ENCODE peak calls at places on chromosomes 7 and 10, in eight cellular contexts. X is psoas muscle, U is DND-41, M is cardiac muscle cell, K is fibroblast of lung, L is MM.1S, H is tibial nerve, I is uterus. B is an unnamed sample.
A peak's percentile ranks its signal among the peaks of the same experiment; 100 is the strongest.

GRCh38 chr7:128400566-128400965 is 9.2 kb downstream of the IMPDH1 start:
- DNase-seq in X (no peak), U (no peak), M (no peak), K (no peak), L (no peak), H (no peak), I (no peak), B (no peak)

GRCh38 chr7:27203964-27204594 is 4.2 kb upstream of the HOXA13 start:
- DNase-seq in X (no peak), U (no peak), M (no peak), K (no peak), L (no peak), H (no peak), I (no peak), B (no peak)

GRCh38 chr7:36896956-36897594 is 172.8 kb upstream of the AOAH start:
- DNase-seq in X (no peak), U (no peak), M (peak; percentile 2), K (no peak), L (no peak), H (no peak), I (no peak), B (no peak)

GRCh38 chr10:95300140-95300539 is 9.3 kb upstream of the PDLIM1 start:
- DNase-seq in X (no peak), U (no peak), M (no peak), K (no peak), L (no peak), H (no peak), I (no peak), B (no peak)

GRCh38 chr7:128031901-128032604 is 816 bp upstream of the LRRC4 start:
- DNase-seq in X (peak; percentile 56), U (no peak), M (peak; percentile 90), K (peak; percentile 92), L (no peak), H (no peak), I (peak; percentile 51), B (no peak)

GRCh38 chr10:11104772-11105675 is 87.4 kb downstream of the CELF2 start:
- DNase-seq in X (no peak), U (no peak), M (no peak), K (no peak), L (no peak), H (no peak), I (no peak), B (no peak)

GRCh38 chr7:378041-378420 is 88.1 kb downstream of the FOXL3 start:
- DNase-seq in X (no peak), U (no peak), M (no peak), K (no peak), L (no peak), H (no peak), I (no peak), B (no peak)

GRCh38 chr7:37908221-37908788 is 8.3 kb downstream of the SFRP4 start:
- DNase-seq in X (no peak), U (no peak), M (peak; percentile 79), K (peak; percentile 52), L (no peak), H (no peak), I (no peak), B (no peak)

GRCh38 chr7:125644113-125644512 is 714.5 kb upstream of the POT1 start:
- DNase-seq in X (no peak), U (no peak), M (no peak), K (no peak), L (no peak), H (no peak), I (no peak), B (no peak)

GRCh38 chr10:114607358-114607998 is 50.6 kb downstream of the ABLIM1 start:
- DNase-seq in X (no peak), U (no peak), M (peak; percentile 62), K (peak; percentile 49), L (no peak), H (peak; percentile 27), I (peak; percentile 51), B (no peak)

GRCh38 chr7:153247926-153248325 is 488.4 kb downstream of the ACTR3B start:
- DNase-seq in X (no peak), U (no peak), M (no peak), K (no peak), L (no peak), H (no peak), I (no peak), B (no peak)

GRCh38 chr10:118571123-118571522 is 24.3 kb downstream of the PRLHR start:
- DNase-seq in X (no peak), U (no peak), M (peak; percentile 62), K (peak; percentile 48), L (no peak), H (peak; percentile 52), I (peak; percentile 74), B (no peak)

GRCh38 chr7:98913612-98914011 is 35.3 kb downstream of the TRRAP start:
- DNase-seq in X (no peak), U (no peak), M (no peak), K (peak; percentile 41), L (no peak), H (no peak), I (no peak), B (no peak)

GRCh38 chr7:110442386-110442837 is 648.5 kb upstream of the LRRN3 start:
- DNase-seq in X (no peak), U (peak; percentile 13), M (no peak), K (peak; percentile 59), L (peak; percentile 69), H (no peak), I (no peak), B (peak; percentile 58)

GRCh38 chr7:129801882-129802281 is 150.9 kb downstream of the UBE2H start:
- DNase-seq in X (no peak), U (no peak), M (no peak), K (no peak), L (peak; percentile 33), H (no peak), I (no peak), B (no peak)

GRCh38 chr10:125316436-125316835 is 156.1 kb upstream of the CTBP2 start:
- DNase-seq in X (no peak), U (no peak), M (no peak), K (no peak), L (no peak), H (no peak), I (no peak), B (no peak)

GRCh38 chr7:74006451-74007259 is 21.3 kb upstream of the ELN start:
- DNase-seq in X (no peak), U (no peak), M (peak; percentile 62), K (no peak), L (no peak), H (no peak), I (peak; percentile 39), B (no peak)

DNA sequence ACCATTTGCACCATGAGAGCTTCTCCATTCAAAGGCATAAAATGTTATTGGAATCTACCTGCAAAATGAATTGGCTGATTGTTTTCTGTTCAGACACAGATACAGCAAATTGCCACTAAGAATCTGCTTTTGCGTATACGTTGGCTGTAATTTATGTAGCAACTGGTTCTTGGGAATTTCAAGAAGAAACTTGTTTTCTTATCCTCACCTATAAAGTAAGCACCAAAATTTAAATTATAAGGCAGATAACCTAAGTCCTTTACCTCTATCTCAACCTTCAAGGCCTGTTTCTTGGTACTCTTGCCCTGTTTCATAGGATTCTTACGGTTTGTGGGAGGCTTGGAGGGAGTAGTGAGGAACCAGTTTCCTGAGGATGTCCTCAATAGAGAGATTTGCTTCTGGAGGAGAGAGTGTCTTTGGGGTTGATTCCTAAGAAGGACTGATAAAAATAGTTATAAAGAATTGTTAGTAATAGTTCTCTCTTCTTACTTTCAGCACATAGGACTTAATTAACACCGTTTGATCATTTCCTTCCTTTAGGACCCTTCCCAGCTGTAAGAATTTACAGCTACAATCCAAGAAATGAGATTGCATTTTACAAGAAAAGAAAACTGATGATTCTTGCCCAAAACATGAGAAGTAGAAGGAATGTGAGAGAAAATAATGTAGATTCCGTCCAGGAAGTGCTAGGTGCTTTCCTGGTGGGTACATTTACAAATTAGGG is 2.0 kb downstream of the STAMBPL1 start:
- DNase-seq in X (no peak), U (no peak), M (peak; percentile 23), K (peak; percentile 19), L (no peak), H (no peak), I (no peak), B (no peak)
- H3K4me1 ChIP-seq in X (peaks cover 7% of the 10 kb centered on the region), U (peaks cover 74% of the 10 kb centered on the region), M (peaks cover 6% of the 10 kb centered on the region), K (peaks cover 25% of the 10 kb centered on the region), L (peaks cover 20% of the 10 kb centered on the region), H (peaks cover 30% of the 10 kb centered on the region), I (peaks cover 7% of the 10 kb centered on the region), B (no peaks in the 10 kb centered on the region)

GRCh38 chr7:46558482-46559193 is 637.6 kb upstream of the IGFBP3 start:
- DNase-seq in X (no peak), U (no peak), M (peak; percentile 48), K (peak; percentile 67), L (no peak), H (no peak), I (peak; percentile 39), B (no peak)
- H3K27ac ChIP-seq in X (no peak overlapping the region), U (no peak overlapping the region), M (no peak overlapping the region), K (peak overlapping the region; percentile 35), L (no peak overlapping the region), H (no peak overlapping the region), I (peak overlapping the region; percentile 68), B (no peak overlapping the region)

DNA sequence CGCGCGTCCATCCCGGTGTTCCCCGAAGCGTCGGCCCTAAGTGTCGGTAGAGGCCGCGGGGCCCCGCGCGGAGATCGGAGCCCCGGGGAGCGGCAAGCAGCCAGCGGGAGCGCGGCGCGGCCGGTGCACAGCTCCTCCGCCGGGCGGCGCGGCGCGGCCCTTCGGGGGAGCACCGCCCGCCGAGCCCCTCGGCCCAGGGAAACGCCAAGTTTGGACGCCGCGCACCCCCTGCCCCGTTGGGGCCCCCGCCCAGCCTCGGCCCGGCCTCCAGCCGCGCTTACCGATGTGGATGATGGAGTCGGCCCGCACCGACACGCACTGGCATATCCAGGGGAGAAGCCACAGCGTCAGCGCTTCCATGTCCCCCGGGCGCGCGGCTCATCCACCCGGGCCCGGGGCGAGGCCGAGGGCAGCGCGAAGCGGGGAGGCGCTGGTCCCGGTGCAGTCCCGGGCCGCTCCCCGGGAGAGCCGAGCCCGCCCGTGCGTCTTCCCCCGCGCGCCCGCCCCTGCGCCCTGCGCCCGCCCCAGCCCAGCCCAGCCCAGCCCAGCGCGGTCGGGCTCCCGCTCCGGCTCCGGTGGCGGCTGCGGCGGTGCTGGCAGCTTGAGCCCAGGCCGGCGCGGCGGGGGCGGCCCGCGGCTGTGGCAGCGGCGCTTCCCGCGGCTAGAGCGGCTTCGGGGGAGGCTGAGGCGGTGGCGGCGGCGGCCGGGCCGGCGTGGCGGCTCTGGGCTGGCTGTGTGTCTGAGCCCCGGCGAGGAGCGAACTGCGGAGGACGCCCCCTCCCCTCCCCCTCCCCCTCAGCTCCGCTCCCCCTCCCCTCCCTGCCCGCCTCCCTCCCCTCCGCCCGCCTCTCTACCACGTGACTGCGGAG is at the start of gene GRID1:
- DNase-seq in X (peak; percentile 41), U (no peak), M (peak; percentile 15), K (no peak), L (peak; percentile 47), H (no peak), I (peak; percentile 35), B (no peak)
- H3K4me3 ChIP-seq in X (peak within 1 kb of the TSS; percentile 66), U (no peak within 1 kb of the TSS), M (peak within 1 kb of the TSS; percentile 54), K (peak within 1 kb of the TSS; percentile 27), L (peak within 1 kb of the TSS; percentile 45), H (peak within 1 kb of the TSS; percentile 39), I (peak within 1 kb of the TSS; percentile 46), B (peak within 1 kb of the TSS; percentile 48)

DNA sequence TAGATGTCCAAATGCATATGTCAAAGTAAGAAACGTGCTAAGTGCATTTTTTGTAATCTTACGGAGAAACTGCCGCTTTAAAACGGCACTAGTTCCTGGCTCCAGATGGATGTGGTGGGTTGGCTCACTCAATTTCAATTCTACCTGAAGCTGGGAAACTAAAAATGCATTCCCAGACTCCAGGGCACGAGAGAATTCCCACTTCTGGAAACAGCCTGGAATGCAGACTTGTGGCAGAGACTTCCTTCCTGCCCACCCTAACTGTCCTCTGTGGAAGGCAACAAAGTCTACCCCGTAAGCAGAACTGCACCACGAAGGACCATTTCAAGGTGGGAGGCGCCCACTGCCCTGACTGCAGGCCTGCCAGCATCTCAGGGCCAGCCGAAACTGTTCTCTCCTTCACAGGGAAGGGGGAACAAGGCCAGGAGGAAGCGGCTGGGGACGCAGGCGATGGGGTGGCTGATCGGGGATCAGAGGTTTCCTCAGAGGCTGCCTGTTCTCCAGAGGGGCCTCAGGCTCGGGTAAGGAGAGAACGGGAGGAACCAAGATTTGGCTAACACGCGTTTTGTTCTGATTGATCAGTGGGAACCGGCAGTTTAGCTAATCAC is 88.0 kb downstream of the DIP2C start:
- DNase-seq in X (no peak), U (no peak), M (peak; percentile 19), K (no peak), L (no peak), H (no peak), I (no peak), B (no peak)
- H3K4me1 ChIP-seq in X (peaks cover 27% of the 10 kb centered on the region), U (no peaks in the 10 kb centered on the region), M (peaks cover 3% of the 10 kb centered on the region), K (peaks cover 14% of the 10 kb centered on the region), L (no peaks in the 10 kb centered on the region), H (peaks cover 73% of the 10 kb centered on the region), I (no peaks in the 10 kb centered on the region), B (peaks cover 1% of the 10 kb centered on the region)

B was measured in iPS DF 6.9.